ENCODE peak calls at places on chromosomes 7 and 10, in six cellular contexts. B is EH, Y is H9, M is heart right ventricle, D is fibroblast of the conjunctiva, C is adrenal gland. J is an unnamed sample.

GRCh38 chr10:96642973-96643372 is 56.2 kb upstream of the TM9SF3 start:
- DNase-seq in B (peak; percentile 61), Y (peak; percentile 67), M (peak; percentile 70), D (no peak), C (peak; percentile 51), J (peak; percentile 18)

GRCh38 chr7:24665564-24666294 is 91.5 kb downstream of the GSDME start:
- DNase-seq in B (peak; percentile 62), Y (peak; percentile 37), M (no peak), D (peak; percentile 39), C (peak; percentile 36), J (peak; percentile 44)

GRCh38 chr10:83991986-83992753 is 147.1 kb upstream of the GHITM start:
- DNase-seq in B (peak; percentile 16), Y (peak; percentile 72), M (no peak), D (no peak), C (peak; percentile 10), J (peak; percentile 56)

GRCh38 chr7:114663502-114663901 is 248.9 kb downstream of the FOXP2 start:
- DNase-seq in B (peak; percentile 2), Y (no peak), M (no peak), D (peak; percentile 43), C (no peak), J (peak; percentile 32)

GRCh38 chr7:150451097-150451793 is 815 bp downstream of the GIMAP8 start:
- DNase-seq in B (no peak), Y (no peak), M (peak; percentile 57), D (no peak), C (peak; percentile 45), J (no peak)

GRCh38 chr10:122282253-122282671 is 11.2 kb downstream of the BTBD16 start:
- DNase-seq in B (peak; percentile 38), Y (no peak), M (no peak), D (no peak), C (no peak), J (no peak)

GRCh38 chr10:132237871-132238270 is 51.1 kb downstream of the DPYSL4 start:
- DNase-seq in B (no peak), Y (no peak), M (peak; percentile 10), D (no peak), C (no peak), J (no peak)

GRCh38 chr7:104679085-104679484 is 334.9 kb upstream of the KMT2E start:
- DNase-seq in B (no peak), Y (no peak), M (no peak), D (no peak), C (no peak), J (no peak)

GRCh38 chr7:53744361-53744760 is 708.9 kb downstream of the POM121L12 start:
- DNase-seq in B (no peak), Y (peak; percentile 51), M (no peak), D (no peak), C (no peak), J (no peak)

GRCh38 chr10:119333146-119333792 is 125.9 kb downstream of the GRK5 start:
- DNase-seq in B (peak; percentile 56), Y (no peak), M (no peak), D (no peak), C (no peak), J (no peak)

GRCh38 chr10:106360870-106361269 is 803.6 kb downstream of the SORCS1 start:
- DNase-seq in B (peak; percentile 93), Y (no peak), M (no peak), D (peak; percentile 52), C (no peak), J (no peak)

GRCh38 chr10:47253651-47254375 is 46.2 kb upstream of the GDF10 start:
- DNase-seq in B (peak; percentile 7), Y (no peak), M (peak; percentile 69), D (no peak), C (peak; percentile 46), J (no peak)

GRCh38 chr10:87845624-87846377 is 17.5 kb downstream of the KLLN start:
- DNase-seq in B (peak; percentile 90), Y (no peak), M (no peak), D (no peak), C (no peak), J (no peak)

GRCh38 chr7:106485031-106485551 is 175.9 kb downstream of the CCDC71L start:
- DNase-seq in B (peak; percentile 93), Y (no peak), M (no peak), D (peak; percentile 22), C (no peak), J (no peak)

GRCh38 chr7:55163733-55164132 is 144.9 kb downstream of the EGFR start:
- DNase-seq in B (no peak), Y (no peak), M (no peak), D (no peak), C (no peak), J (no peak)

GRCh38 chr7:149686449-149686848 is 86.9 kb downstream of the ZNF467 start:
- DNase-seq in B (no peak), Y (no peak), M (no peak), D (no peak), C (no peak), J (no peak)

GRCh38 chr10:49167629-49168540 is 20.3 kb downstream of the TMEM273 start:
- DNase-seq in B (no peak), Y (no peak), M (no peak), D (no peak), C (no peak), J (no peak)

GRCh38 chr7:149285581-149285975 is 23.6 kb downstream of the ZNF783 start:
- DNase-seq in B (peak; percentile 61), Y (no peak), M (no peak), D (no peak), C (peak; percentile 37), J (no peak)

GRCh38 chr7:78125884-78126283 is 327.3 kb downstream of the PHTF2 start:
- DNase-seq in B (peak; percentile 78), Y (no peak), M (no peak), D (no peak), C (no peak), J (no peak)

J was measured in NT2/D1.